ENCODE peak calls at places on chromosome 1, in five cellular contexts. F, S, J, E and N are unnamed samples.

GRCh38 chr1:26075421-26076144 is 8.2 kb upstream of the TRIM63 start:
- DNase-seq in E (no peak), F (no peak), S (no peak), J (no peak), N (no peak)

GRCh38 chr1:7702365-7702764 is 68.7 kb upstream of the VAMP3 start:
- DNase-seq in F (no peak), J (no peak), S (no peak), E (no peak), N (no peak)

GRCh38 chr1:60055336-60055735 is 18.2 kb downstream of the C1orf87 start:
- DNase-seq in E (peak; percentile 16), F (no peak), J (no peak), S (no peak), N (no peak)

GRCh38 chr1:47030170-47030805 is 6.8 kb downstream of the CYP4X1 start:
- DNase-seq in J (no peak), E (peak; percentile 12), F (no peak), S (no peak), N (no peak)

GRCh38 chr1:229221106-229222019 is 49.5 kb upstream of the RAB4A start:
- DNase-seq in F (no peak), E (peak; percentile 58), J (no peak), S (no peak), N (no peak)

GRCh38 chr1:32071758-32072621 is 749 bp upstream of the TMEM39B start:
- DNase-seq in F (no peak), E (peak; percentile 68), J (no peak), S (no peak), N (no peak)

GRCh38 chr1:101165514-101165913 is 71.3 kb upstream of the S1PR1 start:
- DNase-seq in S (no peak), F (no peak), E (no peak), J (no peak), N (no peak)

GRCh38 chr1:209249280-209249670 is 334.2 kb upstream of the CAMK1G start:
- DNase-seq in S (no peak), J (no peak), E (no peak), F (no peak), N (no peak)

GRCh38 chr1:170675825-170676224 is 11.9 kb downstream of the PRRX1 start:
- DNase-seq in J (no peak), E (no peak), S (no peak), F (no peak), N (no peak)

GRCh38 chr1:224080082-224080774 is 33.7 kb upstream of the FBXO28 start:
- DNase-seq in F (no peak), E (no peak), S (no peak), J (no peak), N (no peak)

GRCh38 chr1:231931846-231932454 is 305.4 kb downstream of the DISC1 start:
- DNase-seq in J (no peak), F (peak; percentile 9), E (no peak), S (no peak), N (no peak)

GRCh38 chr1:118811156-118811555 is 177.0 kb downstream of the TBX15 start:
- DNase-seq in S (no peak), E (no peak), F (no peak), J (no peak), N (no peak)

GRCh38 chr1:234932506-234932905 is 196.1 kb downstream of the TOMM20 start:
- DNase-seq in J (no peak), F (no peak), S (no peak), E (no peak), N (no peak)

GRCh38 chr1:166471359-166471758 is 304.6 kb upstream of the FAM78B start:
- DNase-seq in J (no peak), S (no peak), E (no peak), F (no peak), N (no peak)